ENCODE peak calls at places on chromosomes 12 and 14, in four cellular contexts. S, Y, V and W are unnamed samples.

GRCh38 chr14:88384653-88385205 is 728 bp upstream of the SPATA7 start:
- DNase-seq in S (no peak), Y (peak), V (no peak), W (no peak)

GRCh38 chr12:66665416-66665815 is 13.5 kb downstream of the GRIP1 start:
- DNase-seq in S (no peak), Y (no peak), V (no peak), W (no peak)

GRCh38 chr14:85088231-85088630 is 441.7 kb upstream of the FLRT2 start:
- DNase-seq in S (no peak), Y (no peak), V (no peak), W (no peak)

GRCh38 chr12:49671051-49671765 is 36.0 kb downstream of the FMNL3 start:
- DNase-seq in S (no peak), Y (peak), V (no peak), W (no peak)

GRCh38 chr12:47973870-47974269 is 10.5 kb downstream of the TMEM106C start:
- DNase-seq in S (no peak), Y (no peak), V (no peak), W (no peak)

GRCh38 chr14:76149196-76149595 is 2.5 kb upstream of the GPATCH2L start:
- DNase-seq in S (no peak), Y (no peak), V (no peak), W (no peak)

GRCh38 chr14:73221945-73222344 is 15.4 kb upstream of the PAPLN start:
- DNase-seq in S (no peak), Y (no peak), V (no peak), W (no peak)

GRCh38 chr12:79566452-79566851 is 124.3 kb downstream of the PAWR start:
- DNase-seq in S (no peak), Y (no peak), V (peak), W (no peak)

GRCh38 chr14:35435177-35435576 is 30.6 kb upstream of the NFKBIA start:
- DNase-seq in S (no peak), Y (peak), V (no peak), W (no peak)

GRCh38 chr12:66683073-66683472 is 4.2 kb upstream of the GRIP1 start:
- DNase-seq in S (no peak), Y (no peak), V (no peak), W (no peak)

GRCh38 chr14:62709773-62710172 is 335.5 kb downstream of the KCNH5 start:
- DNase-seq in S (no peak), Y (no peak), V (no peak), W (no peak)

GRCh38 chr12:95114766-95115450 is 41.5 kb upstream of the NR2C1 start:
- DNase-seq in S (no peak), Y (no peak), V (no peak), W (no peak)

GRCh38 chr12:70032076-70032475 is 207.0 kb downstream of the MYRFL start:
- DNase-seq in S (no peak), Y (no peak), V (no peak), W (no peak)

GRCh38 chr14:104526723-104527645 is 52.6 kb upstream of the C14orf180 start:
- DNase-seq in S (no peak), Y (no peak), V (no peak), W (no peak)

GRCh38 chr12:54004841-54005530 is 3.8 kb upstream of the HOXC8 start:
- DNase-seq in S (no peak), Y (no peak), V (no peak), W (no peak)

GRCh38 chr14:20388159-20388558 is 25.1 kb downstream of the TEP1 start:
- DNase-seq in S (no peak), Y (no peak), V (no peak), W (no peak)

DNA sequence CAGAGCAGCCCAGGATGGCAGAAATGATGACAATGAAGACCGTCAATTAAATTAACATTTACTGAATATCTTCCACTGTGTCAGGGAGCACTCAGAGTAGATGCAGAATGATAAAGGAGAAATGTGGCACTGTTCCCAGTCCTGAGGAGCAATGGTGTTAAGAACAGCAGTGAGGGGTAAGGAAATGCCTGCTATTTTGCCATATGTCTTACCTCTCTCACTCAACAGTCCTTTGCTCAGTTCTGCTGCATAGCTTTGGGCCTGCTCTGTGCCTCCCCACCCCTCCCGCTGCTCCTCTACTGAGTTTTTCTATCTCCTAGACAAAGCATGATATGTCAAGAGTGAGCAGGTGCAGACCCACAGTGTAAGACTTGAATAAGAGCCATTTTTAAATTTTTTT is 318.8 kb downstream of the NAV3 start:
- DNase-seq in S (no peak), Y (no peak), V (no peak), W (no peak)
- TF ChIP-seq CBX5 in S (no peak), Y (no peak), V (no peak), W (no peak)

DNA sequence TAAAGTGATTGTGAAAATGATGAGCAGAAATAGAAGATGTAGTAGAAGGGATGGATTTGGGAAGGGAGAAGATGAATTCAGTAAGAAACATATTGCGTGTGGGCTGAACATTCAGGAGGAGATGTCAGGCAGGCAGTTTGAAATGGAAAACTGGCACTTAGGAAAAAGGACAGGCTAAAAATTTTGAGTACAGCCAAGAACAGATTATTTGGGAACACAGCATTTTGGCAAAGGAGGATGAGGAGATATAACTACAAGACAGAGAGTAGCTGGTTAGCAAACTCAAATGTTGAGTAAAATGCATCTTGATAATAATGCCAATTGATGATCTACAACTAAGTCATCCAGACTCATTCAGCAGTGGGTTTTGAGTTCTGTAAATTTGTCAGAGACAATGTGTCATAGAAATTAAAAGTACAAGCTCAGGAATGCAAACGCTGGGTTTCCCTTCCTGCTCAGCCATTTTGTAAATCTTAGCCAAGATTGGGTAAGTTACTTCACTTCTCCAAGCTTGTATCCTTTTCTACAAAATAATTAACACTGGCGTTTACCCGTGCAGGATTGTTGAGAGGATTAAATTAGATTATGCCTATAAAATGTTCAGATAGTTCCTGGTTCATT is 255.0 kb downstream of the NAV3 start:
- DNase-seq in S (no peak), Y (no peak), V (no peak), W (no peak)
- TF ChIP-seq CBX5 in S (no peak), Y (no peak), V (no peak), W (no peak)

DNA sequence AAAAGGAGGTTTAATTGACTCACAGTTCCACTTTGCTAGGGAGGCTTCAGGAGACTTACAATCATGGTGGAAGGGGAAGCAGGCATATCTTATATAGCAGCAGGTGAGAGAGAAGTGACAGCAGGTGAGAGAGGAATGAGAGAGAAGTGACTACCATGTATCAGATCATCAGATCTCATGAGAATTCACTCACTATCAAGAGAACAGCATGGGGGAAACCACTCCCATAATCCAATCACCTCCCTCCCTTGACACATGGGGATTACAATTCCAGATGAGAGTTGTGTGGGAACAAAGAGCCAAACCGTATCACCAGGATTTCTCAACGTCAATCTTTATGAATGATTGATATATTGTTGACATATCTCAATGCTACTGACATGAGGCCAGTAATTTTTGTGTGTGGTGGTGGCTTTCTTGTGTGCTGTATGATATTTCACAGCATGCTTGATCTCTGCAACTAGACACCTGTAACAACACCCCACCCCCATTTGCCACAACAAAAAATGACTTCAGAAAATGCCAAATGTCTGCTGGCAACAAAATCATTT is 1470.9 kb upstream of the SEL1L start:
- DNase-seq in S (no peak), Y (no peak), V (no peak), W (no peak)
- TF ChIP-seq CBX5 in S (no peak), Y (no peak), V (no peak), W (no peak)

DNA sequence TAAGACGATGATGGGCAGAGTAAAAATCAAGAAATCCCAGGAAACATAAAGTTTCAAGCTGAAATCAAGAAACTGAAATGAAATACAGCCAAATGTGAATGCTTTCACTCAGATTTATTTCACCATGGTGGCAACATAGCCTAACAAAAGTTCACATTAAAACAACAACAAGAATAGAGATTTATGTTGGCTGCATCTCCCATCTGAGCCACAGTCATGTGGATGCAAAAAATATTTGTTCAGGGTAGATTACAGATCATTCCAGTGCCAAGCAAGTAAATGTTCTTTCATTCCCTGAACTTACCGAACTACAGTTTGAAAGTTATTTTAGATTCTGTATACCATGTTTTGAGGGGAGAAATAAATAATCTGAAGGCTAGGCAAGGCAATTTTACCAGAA is 159.9 kb upstream of the TMTC1 start:
- DNase-seq in S (no peak), Y (no peak), V (no peak), W (no peak)
- TF ChIP-seq CBX5 in S (no peak), Y (no peak), V (no peak), W (no peak)

GRCh38 chr12:51994959-51995358 is 11.8 kb upstream of the TAMALIN start:
- DNase-seq in S (no peak), Y (no peak), V (no peak), W (no peak)
- TF ChIP-seq CBX5 in S (no peak), Y (no peak), V (no peak), W (no peak)

GRCh38 chr12:114041136-114041535 is 75.0 kb upstream of the RBM19 start:
- DNase-seq in S (no peak), Y (no peak), V (no peak), W (no peak)
- TF ChIP-seq CBX5 in S (no peak), Y (no peak), V (no peak), W (no peak)

DNA sequence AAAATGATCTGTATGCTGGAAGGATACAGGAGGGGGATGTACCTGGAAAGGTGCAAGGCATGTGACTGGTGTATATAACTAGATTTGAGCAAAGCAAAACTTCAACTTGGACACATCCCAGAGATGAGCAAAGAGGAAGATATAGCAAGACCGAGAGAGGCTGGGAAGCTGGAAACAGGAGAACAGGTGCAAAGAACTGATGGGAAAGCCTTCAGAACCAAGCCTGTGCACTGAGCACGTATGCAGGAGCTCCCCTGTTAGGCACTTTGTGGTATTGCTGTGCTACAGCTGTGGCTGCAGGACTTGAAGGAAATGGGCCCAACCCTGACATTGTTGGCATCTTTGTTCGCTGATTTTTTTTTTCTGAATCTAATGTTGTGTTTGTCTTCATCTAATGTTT is 120.7 kb upstream of the PWP1 start:
- DNase-seq in S (no peak), Y (peak), V (peak), W (no peak)
- TF ChIP-seq CBX5 in S (no peak), Y (no peak), V (no peak), W (no peak)